ENCODE peak calls at places on chromosome 3, in ten cellular contexts. One of them, this sample, is unnamed.

GRCh38 chr3:142609136-142609535 is 12.9 kb downstream of the PLS1 start:
- DNase-seq in posterior cingulate gyrus: no peak
- DNase-seq in GM12891: no peak
- DNase-seq in activated naive CD4-positive, alpha-beta T cell: no peak
- DNase-seq in coronary artery: no peak
- DNase-seq in HFFc6: no peak
- DNase-seq in activated CD8-positive, alpha-beta memory T cell treated with anti-CD3 and anti-CD28 coated beads, Interleukin-2, amount 10 ng/mL, durations not matched to agents 7 days and 5 days: no peak
- DNase-seq in NCI-H2029: no peak
- DNase-seq in amniotic epithelial cell: no peak
- DNase-seq in mesothelial cell of epicardium: no peak
- DNase-seq in this sample: no peak

GRCh38 chr3:127162947-127163645 is 29.8 kb upstream of the PRR23E start:
- DNase-seq in coronary artery: peak
- DNase-seq in HFFc6: no peak
- DNase-seq in activated naive CD4-positive, alpha-beta T cell: no peak
- DNase-seq in NCI-H2029: no peak
- DNase-seq in posterior cingulate gyrus: no peak
- DNase-seq in GM12891: no peak
- DNase-seq in mesothelial cell of epicardium: peak
- DNase-seq in amniotic epithelial cell: no peak
- DNase-seq in activated CD8-positive, alpha-beta memory T cell treated with anti-CD3 and anti-CD28 coated beads, Interleukin-2, amount 10 ng/mL, durations not matched to agents 7 days and 5 days: no peak
- DNase-seq in this sample: no peak

GRCh38 chr3:29668728-29669127 is 387.9 kb downstream of the RBMS3 start:
- DNase-seq in NCI-H2029: no peak
- DNase-seq in posterior cingulate gyrus: no peak
- DNase-seq in coronary artery: no peak
- DNase-seq in HFFc6: no peak
- DNase-seq in GM12891: no peak
- DNase-seq in amniotic epithelial cell: no peak
- DNase-seq in mesothelial cell of epicardium: no peak
- DNase-seq in activated naive CD4-positive, alpha-beta T cell: no peak
- DNase-seq in activated CD8-positive, alpha-beta memory T cell treated with anti-CD3 and anti-CD28 coated beads, Interleukin-2, amount 10 ng/mL, durations not matched to agents 7 days and 5 days: no peak
- DNase-seq in this sample: no peak

GRCh38 chr3:140834266-140835037 is 107.2 kb upstream of the SLC25A36 start:
- DNase-seq in HFFc6: no peak
- DNase-seq in amniotic epithelial cell: peak
- DNase-seq in GM12891: no peak
- DNase-seq in activated naive CD4-positive, alpha-beta T cell: no peak
- DNase-seq in posterior cingulate gyrus: no peak
- DNase-seq in activated CD8-positive, alpha-beta memory T cell treated with anti-CD3 and anti-CD28 coated beads, Interleukin-2, amount 10 ng/mL, durations not matched to agents 7 days and 5 days: no peak
- DNase-seq in mesothelial cell of epicardium: no peak
- DNase-seq in coronary artery: no peak
- DNase-seq in NCI-H2029: no peak
- DNase-seq in this sample: no peak

GRCh38 chr3:15964605-15965061 is 166.9 kb upstream of the ANKRD28 start:
- DNase-seq in activated CD8-positive, alpha-beta memory T cell treated with anti-CD3 and anti-CD28 coated beads, Interleukin-2, amount 10 ng/mL, durations not matched to agents 7 days and 5 days: no peak
- DNase-seq in NCI-H2029: no peak
- DNase-seq in GM12891: no peak
- DNase-seq in amniotic epithelial cell: no peak
- DNase-seq in activated naive CD4-positive, alpha-beta T cell: no peak
- DNase-seq in coronary artery: no peak
- DNase-seq in posterior cingulate gyrus: no peak
- DNase-seq in mesothelial cell of epicardium: no peak
- DNase-seq in HFFc6: peak
- DNase-seq in this sample: no peak

GRCh38 chr3:181623924-181624694 is 87.6 kb upstream of the SOX2 start:
- DNase-seq in posterior cingulate gyrus: no peak
- DNase-seq in HFFc6: no peak
- DNase-seq in NCI-H2029: no peak
- DNase-seq in activated naive CD4-positive, alpha-beta T cell: no peak
- DNase-seq in activated CD8-positive, alpha-beta memory T cell treated with anti-CD3 and anti-CD28 coated beads, Interleukin-2, amount 10 ng/mL, durations not matched to agents 7 days and 5 days: no peak
- DNase-seq in mesothelial cell of epicardium: no peak
- DNase-seq in amniotic epithelial cell: no peak
- DNase-seq in GM12891: no peak
- DNase-seq in coronary artery: no peak
- DNase-seq in this sample: no peak

GRCh38 chr3:139353920-139354556 is 10.2 kb downstream of the MRPS22 start:
- DNase-seq in mesothelial cell of epicardium: no peak
- DNase-seq in activated CD8-positive, alpha-beta memory T cell treated with anti-CD3 and anti-CD28 coated beads, Interleukin-2, amount 10 ng/mL, durations not matched to agents 7 days and 5 days: no peak
- DNase-seq in HFFc6: peak
- DNase-seq in GM12891: no peak
- DNase-seq in NCI-H2029: peak
- DNase-seq in posterior cingulate gyrus: no peak
- DNase-seq in activated naive CD4-positive, alpha-beta T cell: no peak
- DNase-seq in amniotic epithelial cell: peak
- DNase-seq in coronary artery: no peak
- DNase-seq in this sample: peak

GRCh38 chr3:131072099-131072559 is 45.5 kb downstream of the NEK11 start:
- DNase-seq in amniotic epithelial cell: peak
- DNase-seq in coronary artery: no peak
- DNase-seq in activated CD8-positive, alpha-beta memory T cell treated with anti-CD3 and anti-CD28 coated beads, Interleukin-2, amount 10 ng/mL, durations not matched to agents 7 days and 5 days: no peak
- DNase-seq in GM12891: no peak
- DNase-seq in posterior cingulate gyrus: no peak
- DNase-seq in HFFc6: peak
- DNase-seq in NCI-H2029: no peak
- DNase-seq in mesothelial cell of epicardium: no peak
- DNase-seq in activated naive CD4-positive, alpha-beta T cell: no peak
- DNase-seq in this sample: no peak

GRCh38 chr3:50539356-50539838 is 28.1 kb downstream of the C3orf18 start:
- DNase-seq in HFFc6: no peak
- DNase-seq in activated CD8-positive, alpha-beta memory T cell treated with anti-CD3 and anti-CD28 coated beads, Interleukin-2, amount 10 ng/mL, durations not matched to agents 7 days and 5 days: no peak
- DNase-seq in activated naive CD4-positive, alpha-beta T cell: no peak
- DNase-seq in mesothelial cell of epicardium: no peak
- DNase-seq in posterior cingulate gyrus: no peak
- DNase-seq in amniotic epithelial cell: no peak
- DNase-seq in GM12891: no peak
- DNase-seq in coronary artery: no peak
- DNase-seq in NCI-H2029: no peak
- DNase-seq in this sample: no peak

GRCh38 chr3:13018039-13018431 is 55.2 kb downstream of the IQSEC1 start:
- DNase-seq in coronary artery: no peak
- DNase-seq in NCI-H2029: peak
- DNase-seq in HFFc6: no peak
- DNase-seq in amniotic epithelial cell: no peak
- DNase-seq in activated naive CD4-positive, alpha-beta T cell: no peak
- DNase-seq in posterior cingulate gyrus: no peak
- DNase-seq in mesothelial cell of epicardium: no peak
- DNase-seq in activated CD8-positive, alpha-beta memory T cell treated with anti-CD3 and anti-CD28 coated beads, Interleukin-2, amount 10 ng/mL, durations not matched to agents 7 days and 5 days: no peak
- DNase-seq in GM12891: no peak
- DNase-seq in this sample: no peak

GRCh38 chr3:14852058-14852599 is 33.4 kb downstream of the FGD5 start:
- DNase-seq in activated naive CD4-positive, alpha-beta T cell: no peak
- DNase-seq in mesothelial cell of epicardium: no peak
- DNase-seq in posterior cingulate gyrus: no peak
- DNase-seq in GM12891: no peak
- DNase-seq in NCI-H2029: no peak
- DNase-seq in coronary artery: no peak
- DNase-seq in activated CD8-positive, alpha-beta memory T cell treated with anti-CD3 and anti-CD28 coated beads, Interleukin-2, amount 10 ng/mL, durations not matched to agents 7 days and 5 days: no peak
- DNase-seq in amniotic epithelial cell: no peak
- DNase-seq in HFFc6: no peak
- DNase-seq in this sample: no peak

GRCh38 chr3:135214400-135214799 is 419.3 kb downstream of the EPHB1 start:
- DNase-seq in NCI-H2029: no peak
- DNase-seq in coronary artery: no peak
- DNase-seq in posterior cingulate gyrus: no peak
- DNase-seq in GM12891: no peak
- DNase-seq in activated naive CD4-positive, alpha-beta T cell: no peak
- DNase-seq in amniotic epithelial cell: no peak
- DNase-seq in HFFc6: no peak
- DNase-seq in activated CD8-positive, alpha-beta memory T cell treated with anti-CD3 and anti-CD28 coated beads, Interleukin-2, amount 10 ng/mL, durations not matched to agents 7 days and 5 days: no peak
- DNase-seq in mesothelial cell of epicardium: no peak
- DNase-seq in this sample: no peak

GRCh38 chr3:196688349-196688748 is 23.7 kb downstream of the CEP19 start:
- DNase-seq in GM12891: no peak
- DNase-seq in activated naive CD4-positive, alpha-beta T cell: no peak
- DNase-seq in HFFc6: peak
- DNase-seq in posterior cingulate gyrus: no peak
- DNase-seq in mesothelial cell of epicardium: no peak
- DNase-seq in coronary artery: no peak
- DNase-seq in amniotic epithelial cell: peak
- DNase-seq in activated CD8-positive, alpha-beta memory T cell treated with anti-CD3 and anti-CD28 coated beads, Interleukin-2, amount 10 ng/mL, durations not matched to agents 7 days and 5 days: no peak
- DNase-seq in NCI-H2029: no peak
- DNase-seq in this sample: peak

GRCh38 chr3:69770219-69770618 is 31.0 kb downstream of the MITF start:
- DNase-seq in activated naive CD4-positive, alpha-beta T cell: no peak
- DNase-seq in NCI-H2029: no peak
- DNase-seq in GM12891: no peak
- DNase-seq in HFFc6: peak
- DNase-seq in posterior cingulate gyrus: no peak
- DNase-seq in amniotic epithelial cell: peak
- DNase-seq in activated CD8-positive, alpha-beta memory T cell treated with anti-CD3 and anti-CD28 coated beads, Interleukin-2, amount 10 ng/mL, durations not matched to agents 7 days and 5 days: no peak
- DNase-seq in mesothelial cell of epicardium: no peak
- DNase-seq in coronary artery: no peak
- DNase-seq in this sample: no peak

GRCh38 chr3:55490194-55490913 is 3.2 kb upstream of the WNT5A start:
- DNase-seq in GM12891: no peak
- DNase-seq in NCI-H2029: no peak
- DNase-seq in coronary artery: no peak
- DNase-seq in activated naive CD4-positive, alpha-beta T cell: no peak
- DNase-seq in mesothelial cell of epicardium: no peak
- DNase-seq in posterior cingulate gyrus: no peak
- DNase-seq in amniotic epithelial cell: peak
- DNase-seq in HFFc6: no peak
- DNase-seq in activated CD8-positive, alpha-beta memory T cell treated with anti-CD3 and anti-CD28 coated beads, Interleukin-2, amount 10 ng/mL, durations not matched to agents 7 days and 5 days: no peak
- DNase-seq in this sample: no peak

GRCh38 chr3:42071720-42072582 is 19.2 kb upstream of the TRAK1 start:
- DNase-seq in GM12891: no peak
- DNase-seq in activated naive CD4-positive, alpha-beta T cell: no peak
- DNase-seq in activated CD8-positive, alpha-beta memory T cell treated with anti-CD3 and anti-CD28 coated beads, Interleukin-2, amount 10 ng/mL, durations not matched to agents 7 days and 5 days: no peak
- DNase-seq in posterior cingulate gyrus: peak
- DNase-seq in coronary artery: peak
- DNase-seq in HFFc6: peak
- DNase-seq in mesothelial cell of epicardium: no peak
- DNase-seq in amniotic epithelial cell: peak
- DNase-seq in NCI-H2029: peak
- DNase-seq in this sample: peak

GRCh38 chr3:107561980-107562379 is 39.2 kb downstream of the BBX start:
- DNase-seq in amniotic epithelial cell: peak
- DNase-seq in activated CD8-positive, alpha-beta memory T cell treated with anti-CD3 and anti-CD28 coated beads, Interleukin-2, amount 10 ng/mL, durations not matched to agents 7 days and 5 days: no peak
- DNase-seq in posterior cingulate gyrus: no peak
- DNase-seq in GM12891: no peak
- DNase-seq in activated naive CD4-positive, alpha-beta T cell: no peak
- DNase-seq in mesothelial cell of epicardium: no peak
- DNase-seq in HFFc6: no peak
- DNase-seq in coronary artery: no peak
- DNase-seq in NCI-H2029: no peak
- DNase-seq in this sample: no peak

GRCh38 chr3:72306800-72307341 is 521.9 kb upstream of the PROK2 start:
- DNase-seq in coronary artery: no peak
- DNase-seq in amniotic epithelial cell: no peak
- DNase-seq in HFFc6: no peak
- DNase-seq in posterior cingulate gyrus: no peak
- DNase-seq in GM12891: no peak
- DNase-seq in mesothelial cell of epicardium: peak
- DNase-seq in NCI-H2029: peak
- DNase-seq in activated naive CD4-positive, alpha-beta T cell: no peak
- DNase-seq in activated CD8-positive, alpha-beta memory T cell treated with anti-CD3 and anti-CD28 coated beads, Interleukin-2, amount 10 ng/mL, durations not matched to agents 7 days and 5 days: no peak
- DNase-seq in this sample: peak

GRCh38 chr3:181464033-181464694 is 247.6 kb upstream of the SOX2 start:
- DNase-seq in GM12891: no peak
- DNase-seq in HFFc6: no peak
- DNase-seq in activated CD8-positive, alpha-beta memory T cell treated with anti-CD3 and anti-CD28 coated beads, Interleukin-2, amount 10 ng/mL, durations not matched to agents 7 days and 5 days: no peak
- DNase-seq in activated naive CD4-positive, alpha-beta T cell: no peak
- DNase-seq in NCI-H2029: no peak
- DNase-seq in coronary artery: no peak
- DNase-seq in posterior cingulate gyrus: no peak
- DNase-seq in mesothelial cell of epicardium: no peak
- DNase-seq in amniotic epithelial cell: no peak
- DNase-seq in this sample: no peak

GRCh38 chr3:113953677-113954076 is 5.9 kb downstream of the ZDHHC23 start:
- DNase-seq in NCI-H2029: no peak
- DNase-seq in activated CD8-positive, alpha-beta memory T cell treated with anti-CD3 and anti-CD28 coated beads, Interleukin-2, amount 10 ng/mL, durations not matched to agents 7 days and 5 days: no peak
- DNase-seq in HFFc6: no peak
- DNase-seq in mesothelial cell of epicardium: no peak
- DNase-seq in amniotic epithelial cell: no peak
- DNase-seq in coronary artery: no peak
- DNase-seq in GM12891: no peak
- DNase-seq in activated naive CD4-positive, alpha-beta T cell: no peak
- DNase-seq in posterior cingulate gyrus: no peak
- DNase-seq in this sample: no peak

GRCh38 chr3:195008816-195009215 is 262.1 kb downstream of the XXYLT1 start:
- DNase-seq in activated naive CD4-positive, alpha-beta T cell: no peak
- DNase-seq in posterior cingulate gyrus: no peak
- DNase-seq in NCI-H2029: no peak
- DNase-seq in GM12891: no peak
- DNase-seq in activated CD8-positive, alpha-beta memory T cell treated with anti-CD3 and anti-CD28 coated beads, Interleukin-2, amount 10 ng/mL, durations not matched to agents 7 days and 5 days: no peak
- DNase-seq in HFFc6: no peak
- DNase-seq in mesothelial cell of epicardium: no peak
- DNase-seq in amniotic epithelial cell: no peak
- DNase-seq in coronary artery: no peak
- DNase-seq in this sample: no peak

GRCh38 chr3:50136714-50137405 is 18.3 kb upstream of the SEMA3F start:
- DNase-seq in coronary artery: no peak
- DNase-seq in HFFc6: no peak
- DNase-seq in activated naive CD4-positive, alpha-beta T cell: no peak
- DNase-seq in posterior cingulate gyrus: no peak
- DNase-seq in amniotic epithelial cell: no peak
- DNase-seq in activated CD8-positive, alpha-beta memory T cell treated with anti-CD3 and anti-CD28 coated beads, Interleukin-2, amount 10 ng/mL, durations not matched to agents 7 days and 5 days: no peak
- DNase-seq in mesothelial cell of epicardium: no peak
- DNase-seq in GM12891: no peak
- DNase-seq in NCI-H2029: no peak
- DNase-seq in this sample: no peak

GRCh38 chr3:129107793-129108192 is 13.8 kb downstream of the RAB43 start:
- DNase-seq in NCI-H2029: no peak
- DNase-seq in GM12891: no peak
- DNase-seq in coronary artery: no peak
- DNase-seq in HFFc6: no peak
- DNase-seq in amniotic epithelial cell: no peak
- DNase-seq in activated CD8-positive, alpha-beta memory T cell treated with anti-CD3 and anti-CD28 coated beads, Interleukin-2, amount 10 ng/mL, durations not matched to agents 7 days and 5 days: no peak
- DNase-seq in mesothelial cell of epicardium: no peak
- DNase-seq in activated naive CD4-positive, alpha-beta T cell: no peak
- DNase-seq in posterior cingulate gyrus: no peak
- DNase-seq in this sample: no peak

GRCh38 chr3:78917541-78917940 is 850.3 kb downstream of the ROBO1 start:
- DNase-seq in activated CD8-positive, alpha-beta memory T cell treated with anti-CD3 and anti-CD28 coated beads, Interleukin-2, amount 10 ng/mL, durations not matched to agents 7 days and 5 days: no peak
- DNase-seq in coronary artery: no peak
- DNase-seq in activated naive CD4-positive, alpha-beta T cell: no peak
- DNase-seq in mesothelial cell of epicardium: no peak
- DNase-seq in posterior cingulate gyrus: no peak
- DNase-seq in HFFc6: no peak
- DNase-seq in NCI-H2029: no peak
- DNase-seq in amniotic epithelial cell: no peak
- DNase-seq in GM12891: no peak
- DNase-seq in this sample: peak

GRCh38 chr3:115148142-115148790 is 1.2 kb upstream of the ZBTB20 start:
- DNase-seq in posterior cingulate gyrus: no peak
- DNase-seq in mesothelial cell of epicardium: no peak
- DNase-seq in amniotic epithelial cell: no peak
- DNase-seq in coronary artery: no peak
- DNase-seq in NCI-H2029: peak
- DNase-seq in GM12891: no peak
- DNase-seq in HFFc6: no peak
- DNase-seq in activated naive CD4-positive, alpha-beta T cell: no peak
- DNase-seq in activated CD8-positive, alpha-beta memory T cell treated with anti-CD3 and anti-CD28 coated beads, Interleukin-2, amount 10 ng/mL, durations not matched to agents 7 days and 5 days: no peak
- DNase-seq in this sample: no peak

GRCh38 chr3:55485208-55485791 is 1.8 kb downstream of the WNT5A start:
- DNase-seq in activated naive CD4-positive, alpha-beta T cell: peak
- DNase-seq in GM12891: peak
- DNase-seq in activated CD8-positive, alpha-beta memory T cell treated with anti-CD3 and anti-CD28 coated beads, Interleukin-2, amount 10 ng/mL, durations not matched to agents 7 days and 5 days: peak
- DNase-seq in NCI-H2029: peak
- DNase-seq in HFFc6: peak
- DNase-seq in mesothelial cell of epicardium: peak
- DNase-seq in coronary artery: no peak
- DNase-seq in amniotic epithelial cell: peak
- DNase-seq in posterior cingulate gyrus: peak
- DNase-seq in this sample: peak

GRCh38 chr3:172129868-172130751 is 90.7 kb downstream of the FNDC3B start:
- DNase-seq in posterior cingulate gyrus: no peak
- DNase-seq in mesothelial cell of epicardium: no peak
- DNase-seq in NCI-H2029: peak
- DNase-seq in activated naive CD4-positive, alpha-beta T cell: no peak
- DNase-seq in coronary artery: peak
- DNase-seq in HFFc6: peak
- DNase-seq in amniotic epithelial cell: peak
- DNase-seq in GM12891: no peak
- DNase-seq in activated CD8-positive, alpha-beta memory T cell treated with anti-CD3 and anti-CD28 coated beads, Interleukin-2, amount 10 ng/mL, durations not matched to agents 7 days and 5 days: peak
- DNase-seq in this sample: peak

GRCh38 chr3:94258851-94259250 is 196.0 kb downstream of the NSUN3 start:
- DNase-seq in amniotic epithelial cell: no peak
- DNase-seq in GM12891: no peak
- DNase-seq in activated CD8-positive, alpha-beta memory T cell treated with anti-CD3 and anti-CD28 coated beads, Interleukin-2, amount 10 ng/mL, durations not matched to agents 7 days and 5 days: no peak
- DNase-seq in NCI-H2029: no peak
- DNase-seq in coronary artery: no peak
- DNase-seq in mesothelial cell of epicardium: no peak
- DNase-seq in posterior cingulate gyrus: no peak
- DNase-seq in activated naive CD4-positive, alpha-beta T cell: no peak
- DNase-seq in HFFc6: no peak
- DNase-seq in this sample: no peak